ENCODE peak calls at places on chromosomes 16 and 17, in five cellular contexts. One of them, this sample, is unnamed.
A peak's percentile ranks its signal among the peaks of the same experiment; 100 is the strongest.

GRCh38 chr17:80718428-80718827 is 173.8 kb downstream of the RPTOR start:
- DNase-seq in GF-D8: no peak
- DNase-seq in COLO829: peak; percentile 76
- DNase-seq in HCEC 1CT: no peak
- DNase-seq in NCI-H524 treated with DMSO at 0.1 percent for 48 hours: no peak
- DNase-seq in this sample: no peak

GRCh38 chr17:32279933-32280716 is 14.5 kb downstream of the RHBDL3 start:
- DNase-seq in NCI-H524 treated with DMSO at 0.1 percent for 48 hours: peak; percentile 41
- DNase-seq in GF-D8: no peak
- DNase-seq in HCEC 1CT: no peak
- DNase-seq in COLO829: no peak
- DNase-seq in this sample: no peak

GRCh38 chr17:17161759-17162158 is 44.4 kb downstream of the PLD6 start:
- DNase-seq in HCEC 1CT: no peak
- DNase-seq in COLO829: no peak
- DNase-seq in GF-D8: no peak
- DNase-seq in NCI-H524 treated with DMSO at 0.1 percent for 48 hours: no peak
- DNase-seq in this sample: no peak

GRCh38 chr16:84853534-84853933 is 33.7 kb downstream of the CRISPLD2 start:
- DNase-seq in COLO829: no peak
- DNase-seq in GF-D8: no peak
- DNase-seq in NCI-H524 treated with DMSO at 0.1 percent for 48 hours: no peak
- DNase-seq in HCEC 1CT: no peak
- DNase-seq in this sample: no peak

GRCh38 chr17:66715076-66715675 is 119.7 kb upstream of the CACNG5 start:
- DNase-seq in COLO829: no peak
- DNase-seq in HCEC 1CT: no peak
- DNase-seq in NCI-H524 treated with DMSO at 0.1 percent for 48 hours: no peak
- DNase-seq in GF-D8: no peak
- DNase-seq in this sample: no peak

GRCh38 chr16:24845726-24846547 is at the start of gene SLC5A11:
- DNase-seq in COLO829: no peak
- DNase-seq in NCI-H524 treated with DMSO at 0.1 percent for 48 hours: no peak
- DNase-seq in HCEC 1CT: no peak
- DNase-seq in GF-D8: no peak
- DNase-seq in this sample: no peak

GRCh38 chr16:6891486-6891885 is 441.2 kb upstream of the RBFOX1 start:
- DNase-seq in HCEC 1CT: no peak
- DNase-seq in COLO829: no peak
- DNase-seq in GF-D8: no peak
- DNase-seq in NCI-H524 treated with DMSO at 0.1 percent for 48 hours: no peak
- DNase-seq in this sample: no peak

GRCh38 chr17:18267927-18268711 is 7.7 kb downstream of the MIEF2 start:
- DNase-seq in GF-D8: no peak
- DNase-seq in NCI-H524 treated with DMSO at 0.1 percent for 48 hours: no peak
- DNase-seq in COLO829: no peak
- DNase-seq in HCEC 1CT: no peak
- DNase-seq in this sample: no peak

GRCh38 chr17:78510141-78510935 is 66.9 kb downstream of the DNAH17 start:
- DNase-seq in GF-D8: no peak
- DNase-seq in COLO829: no peak
- DNase-seq in HCEC 1CT: no peak
- DNase-seq in NCI-H524 treated with DMSO at 0.1 percent for 48 hours: no peak
- DNase-seq in this sample: peak; percentile 5

GRCh38 chr17:77685881-77686486 is 272.5 kb upstream of the TNRC6C start:
- DNase-seq in COLO829: no peak
- DNase-seq in NCI-H524 treated with DMSO at 0.1 percent for 48 hours: no peak
- DNase-seq in GF-D8: no peak
- DNase-seq in HCEC 1CT: no peak
- DNase-seq in this sample: no peak

GRCh38 chr16:67842509-67843342 is 606 bp downstream of the THAP11 start:
- DNase-seq in COLO829: no peak
- DNase-seq in HCEC 1CT: peak; percentile 52
- DNase-seq in NCI-H524 treated with DMSO at 0.1 percent for 48 hours: no peak
- DNase-seq in GF-D8: no peak
- DNase-seq in this sample: peak; percentile 69

GRCh38 chr17:6862822-6863221 is 31.3 kb upstream of the TEKT1 start:
- DNase-seq in GF-D8: no peak
- DNase-seq in HCEC 1CT: no peak
- DNase-seq in COLO829: no peak
- DNase-seq in NCI-H524 treated with DMSO at 0.1 percent for 48 hours: no peak
- DNase-seq in this sample: no peak

GRCh38 chr16:72876221-72876620 is 171.7 kb downstream of the ZFHX3 start:
- DNase-seq in GF-D8: peak; percentile 93
- DNase-seq in NCI-H524 treated with DMSO at 0.1 percent for 48 hours: no peak
- DNase-seq in COLO829: no peak
- DNase-seq in HCEC 1CT: peak; percentile 54
- DNase-seq in this sample: peak; percentile 73

GRCh38 chr17:67376509-67376891 is 581 bp upstream of the PITPNC1 start:
- DNase-seq in GF-D8: no peak
- DNase-seq in HCEC 1CT: peak; percentile 50
- DNase-seq in NCI-H524 treated with DMSO at 0.1 percent for 48 hours: no peak
- DNase-seq in COLO829: no peak
- DNase-seq in this sample: no peak

GRCh38 chr17:78380370-78380769 is 1.9 kb downstream of the PGS1 start:
- DNase-seq in GF-D8: no peak
- DNase-seq in COLO829: no peak
- DNase-seq in HCEC 1CT: no peak
- DNase-seq in NCI-H524 treated with DMSO at 0.1 percent for 48 hours: no peak
- DNase-seq in this sample: no peak

GRCh38 chr16:83994087-83994486 is 26.0 kb downstream of the NECAB2 start:
- DNase-seq in NCI-H524 treated with DMSO at 0.1 percent for 48 hours: no peak
- DNase-seq in COLO829: peak; percentile 14
- DNase-seq in GF-D8: peak; percentile 44
- DNase-seq in HCEC 1CT: peak; percentile 91
- DNase-seq in this sample: peak; percentile 93

GRCh38 chr17:20993863-20994778 is 48.7 kb downstream of the USP22 start:
- DNase-seq in HCEC 1CT: no peak
- DNase-seq in NCI-H524 treated with DMSO at 0.1 percent for 48 hours: no peak
- DNase-seq in COLO829: no peak
- DNase-seq in GF-D8: no peak
- DNase-seq in this sample: no peak

GRCh38 chr16:67283039-67283825 is 3.9 kb downstream of the PLEKHG4 start:
- DNase-seq in NCI-H524 treated with DMSO at 0.1 percent for 48 hours: no peak
- DNase-seq in HCEC 1CT: peak; percentile 38
- DNase-seq in COLO829: no peak
- DNase-seq in GF-D8: no peak
- DNase-seq in this sample: no peak

GRCh38 chr17:35390663-35391062 is 17.2 kb upstream of the SLFN11 start:
- DNase-seq in NCI-H524 treated with DMSO at 0.1 percent for 48 hours: no peak
- DNase-seq in HCEC 1CT: no peak
- DNase-seq in COLO829: no peak
- DNase-seq in GF-D8: peak; percentile 19
- DNase-seq in this sample: peak; percentile 73

GRCh38 chr16:15518412-15519351 is 84.3 kb downstream of the BMERB1 start:
- DNase-seq in GF-D8: no peak
- DNase-seq in NCI-H524 treated with DMSO at 0.1 percent for 48 hours: no peak
- DNase-seq in HCEC 1CT: peak; percentile 56
- DNase-seq in COLO829: no peak
- DNase-seq in this sample: no peak

GRCh38 chr16:81261049-81261648 is 22.7 kb downstream of the BCO1 start:
- DNase-seq in NCI-H524 treated with DMSO at 0.1 percent for 48 hours: no peak
- DNase-seq in COLO829: no peak
- DNase-seq in GF-D8: no peak
- DNase-seq in HCEC 1CT: no peak
- DNase-seq in this sample: no peak

GRCh38 chr16:278863-279366 is 1.5 kb upstream of the ARHGDIG start:
- DNase-seq in COLO829: no peak
- DNase-seq in HCEC 1CT: no peak
- DNase-seq in GF-D8: peak; percentile 65
- DNase-seq in NCI-H524 treated with DMSO at 0.1 percent for 48 hours: no peak
- DNase-seq in this sample: peak; percentile 47

GRCh38 chr17:47072881-47073280 is 93.8 kb upstream of the RPRML start:
- DNase-seq in COLO829: no peak
- DNase-seq in HCEC 1CT: peak; percentile 24
- DNase-seq in GF-D8: no peak
- DNase-seq in NCI-H524 treated with DMSO at 0.1 percent for 48 hours: peak; percentile 89
- DNase-seq in this sample: peak; percentile 57

GRCh38 chr17:50459081-50459676 is 9.5 kb downstream of the CHAD start:
- DNase-seq in HCEC 1CT: peak; percentile 15
- DNase-seq in COLO829: no peak
- DNase-seq in GF-D8: no peak
- DNase-seq in NCI-H524 treated with DMSO at 0.1 percent for 48 hours: no peak
- DNase-seq in this sample: no peak

GRCh38 chr17:17376362-17376761 is 73.2 kb downstream of the NT5M start:
- DNase-seq in GF-D8: no peak
- DNase-seq in HCEC 1CT: no peak
- DNase-seq in NCI-H524 treated with DMSO at 0.1 percent for 48 hours: no peak
- DNase-seq in COLO829: no peak
- DNase-seq in this sample: no peak

GRCh38 chr17:13490906-13491502 is 110.7 kb downstream of the HS3ST3A1 start:
- DNase-seq in GF-D8: no peak
- DNase-seq in COLO829: no peak
- DNase-seq in NCI-H524 treated with DMSO at 0.1 percent for 48 hours: no peak
- DNase-seq in HCEC 1CT: peak; percentile 36
- DNase-seq in this sample: no peak

GRCh38 chr17:3904486-3904885 is 11.6 kb upstream of the CAMKK1 start:
- DNase-seq in GF-D8: peak; percentile 14
- DNase-seq in COLO829: no peak
- DNase-seq in HCEC 1CT: no peak
- DNase-seq in NCI-H524 treated with DMSO at 0.1 percent for 48 hours: no peak
- DNase-seq in this sample: no peak

GRCh38 chr17:40456396-40456951 is 13.2 kb downstream of the IGFBP4 start:
- DNase-seq in NCI-H524 treated with DMSO at 0.1 percent for 48 hours: no peak
- DNase-seq in GF-D8: no peak
- DNase-seq in COLO829: no peak
- DNase-seq in HCEC 1CT: no peak
- DNase-seq in this sample: no peak

GRCh38 chr17:9979463-9979995 is 74.5 kb upstream of the RCVRN start:
- DNase-seq in HCEC 1CT: no peak
- DNase-seq in GF-D8: no peak
- DNase-seq in COLO829: no peak
- DNase-seq in NCI-H524 treated with DMSO at 0.1 percent for 48 hours: no peak
- DNase-seq in this sample: no peak

GRCh38 chr16:84680165-84680842 is 19.5 kb upstream of the USP10 start:
- DNase-seq in HCEC 1CT: no peak
- DNase-seq in NCI-H524 treated with DMSO at 0.1 percent for 48 hours: no peak
- DNase-seq in GF-D8: no peak
- DNase-seq in COLO829: no peak
- DNase-seq in this sample: no peak

GRCh38 chr17:65054602-65055001 is 1.9 kb downstream of the GNA13 start:
- DNase-seq in NCI-H524 treated with DMSO at 0.1 percent for 48 hours: no peak
- DNase-seq in GF-D8: no peak
- DNase-seq in HCEC 1CT: no peak
- DNase-seq in COLO829: no peak
- DNase-seq in this sample: no peak

GRCh38 chr17:62816282-62816839 is 8.2 kb upstream of the MARCHF10 start:
- DNase-seq in GF-D8: no peak
- DNase-seq in COLO829: no peak
- DNase-seq in NCI-H524 treated with DMSO at 0.1 percent for 48 hours: no peak
- DNase-seq in HCEC 1CT: peak; percentile 8
- DNase-seq in this sample: no peak

This sample was measured in HL-60.